ENCODE peak calls at places on chromosomes 6 and 20, in seven cellular contexts. Y is AG04449, X is retinal pigment epithelial cell, B is mesothelial cell of epicardium, L is fibroblast of the aortic adventitia, H is choroid plexus epithelial cell, E is brain microvascular endothelial cell. J is an unnamed sample.

GRCh38 chr6:7085911-7086310 is 21.9 kb upstream of the RREB1 start:
- DNase-seq in Y (no peak), X (no peak), B (peak), L (no peak), H (no peak), E (no peak), J (peak)

GRCh38 chr6:37966801-37967200 is 147.3 kb downstream of the ZFAND3 start:
- DNase-seq in Y (no peak), X (no peak), B (no peak), L (no peak), H (no peak), E (no peak), J (no peak)

GRCh38 chr6:3383525-3383924 is 73.3 kb downstream of the SLC22A23 start:
- DNase-seq in Y (no peak), X (peak), B (no peak), L (peak), H (peak), E (peak), J (no peak)

GRCh38 chr6:1108198-1108597 is 203.7 kb upstream of the FOXQ1 start:
- DNase-seq in Y (no peak), X (no peak), B (no peak), L (no peak), H (no peak), E (no peak), J (no peak)

GRCh38 chr6:89616531-89616930 is 22.0 kb downstream of the LYRM2 start:
- DNase-seq in Y (no peak), X (no peak), B (no peak), L (no peak), H (no peak), E (no peak), J (no peak)

GRCh38 chr6:80742481-80742880 is 636.0 kb downstream of the BCKDHB start:
- DNase-seq in Y (no peak), X (peak), B (no peak), L (peak), H (peak), E (peak), J (no peak)

GRCh38 chr6:31791324-31792089 is 4.0 kb downstream of the VARS1 start:
- DNase-seq in Y (no peak), X (no peak), B (no peak), L (peak), H (peak), E (peak), J (peak)

GRCh38 chr6:110522427-110522826 is 46.0 kb upstream of the SLC22A16 start:
- DNase-seq in Y (no peak), X (no peak), B (no peak), L (no peak), H (no peak), E (no peak), J (no peak)

GRCh38 chr20:21710863-21711431 is 5.5 kb downstream of the PAX1 start:
- DNase-seq in Y (no peak), X (no peak), B (no peak), L (no peak), H (no peak), E (no peak), J (no peak)

GRCh38 chr20:45407783-45408645 is at the start of gene DBNDD2:
- DNase-seq in Y (no peak), X (no peak), B (no peak), L (no peak), H (no peak), E (no peak), J (no peak)

GRCh38 chr20:33437141-33437911 is 6.2 kb downstream of the SNTA1 start:
- DNase-seq in Y (no peak), X (peak), B (no peak), L (peak), H (peak), E (peak), J (no peak)

GRCh38 chr6:152207915-152208714 is 400.6 kb downstream of the ESR1 start:
- DNase-seq in Y (no peak), X (no peak), B (no peak), L (no peak), H (no peak), E (no peak), J (no peak)

GRCh38 chr6:1348675-1349074 is 36.8 kb downstream of the FOXQ1 start:
- DNase-seq in Y (no peak), X (no peak), B (no peak), L (peak), H (peak), E (no peak), J (no peak)

GRCh38 chr6:107491059-107491609 is 1.2 kb downstream of the SOBP start:
- DNase-seq in Y (no peak), X (no peak), B (peak), L (peak), H (peak), E (no peak), J (no peak)

GRCh38 chr6:46444772-46445454 is 46.3 kb downstream of the RCAN2 start:
- DNase-seq in Y (no peak), X (no peak), B (no peak), L (no peak), H (no peak), E (no peak), J (no peak)

GRCh38 chr6:144294016-144294415 is 8.9 kb downstream of the UTRN start:
- DNase-seq in Y (peak), X (no peak), B (no peak), L (peak), H (peak), E (no peak), J (no peak)

GRCh38 chr6:136076496-136076895 is 173.6 kb downstream of the MTFR2 start:
- DNase-seq in Y (no peak), X (no peak), B (no peak), L (peak), H (no peak), E (no peak), J (no peak)

GRCh38 chr6:35719830-35720733 is 16.8 kb upstream of the ARMC12 start:
- DNase-seq in Y (no peak), X (no peak), B (no peak), L (no peak), H (peak), E (peak), J (no peak)

GRCh38 chr20:8018928-8019177 is 708 bp downstream of the TMX4 start:
- DNase-seq in Y (no peak), X (no peak), B (no peak), L (no peak), H (peak), E (no peak), J (no peak)

GRCh38 chr6:27133281-27134227 is 113.9 kb upstream of the PRSS16 start:
- DNase-seq in Y (no peak), X (no peak), B (peak), L (peak), H (peak), E (peak), J (no peak)

GRCh38 chr6:4041480-4041879 is 37.5 kb downstream of the FAM217A start:
- DNase-seq in Y (no peak), X (no peak), B (no peak), L (no peak), H (peak), E (no peak), J (no peak)

GRCh38 chr6:39553811-39554802 is 171.1 kb downstream of the KIF6 start:
- DNase-seq in Y (no peak), X (no peak), B (no peak), L (no peak), H (peak), E (peak), J (no peak)

GRCh38 chr6:139330271-139330670 is 38.5 kb upstream of the TXLNB start:
- DNase-seq in Y (no peak), X (no peak), B (no peak), L (no peak), H (no peak), E (no peak), J (no peak)

GRCh38 chr6:163579880-163580295 is 165.4 kb downstream of the QKI start:
- DNase-seq in Y (no peak), X (no peak), B (no peak), L (peak), H (peak), E (no peak), J (no peak)

DNA sequence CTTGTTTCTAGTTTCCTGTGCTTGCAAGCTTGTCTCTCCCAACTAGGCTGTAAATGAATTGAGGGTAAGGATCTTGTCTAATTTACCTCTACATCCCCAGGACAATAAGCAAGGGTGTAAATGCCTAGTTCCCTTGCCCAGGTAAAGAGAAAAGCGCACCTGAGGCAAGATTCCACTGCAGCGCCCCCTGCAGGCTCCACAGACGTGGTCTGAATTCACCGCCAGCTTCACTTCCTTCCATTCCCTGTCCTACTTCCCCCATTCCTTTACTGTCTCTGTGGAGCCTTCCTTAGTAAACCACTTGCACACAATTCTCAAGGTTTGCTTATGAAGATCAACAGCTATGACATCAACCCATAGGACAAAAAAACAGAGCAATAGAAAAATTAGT is 42.3 kb downstream of the ANKEF1 start:
- DNase-seq in Y (no peak), X (no peak), B (no peak), L (no peak), H (no peak), E (no peak), J (no peak)
- TF ChIP-seq CTCF in Y (peak), X (peak), B (peak), L (peak), H (peak), E (peak), J (no peak)

GRCh38 chr20:37382539-37383120 is 36.7 kb downstream of the SRC start:
- DNase-seq in Y (no peak), X (no peak), B (no peak), L (no peak), H (no peak), E (no peak), J (no peak)

GRCh38 chr20:37380864-37381579 is 35.1 kb downstream of the SRC start:
- DNase-seq in Y (no peak), X (no peak), B (no peak), L (no peak), H (no peak), E (no peak), J (no peak)

GRCh38 chr20:37379967-37380828 is 34.3 kb downstream of the SRC start:
- DNase-seq in Y (no peak), X (no peak), B (no peak), L (peak), H (peak), E (no peak), J (no peak)

GRCh38 chr20:37383229-37383989 is 37.5 kb downstream of the SRC start:
- DNase-seq in Y (no peak), X (peak), B (no peak), L (peak), H (no peak), E (peak), J (no peak)

GRCh38 chr20:37381621-37382538 is 35.9 kb downstream of the SRC start:
- DNase-seq in Y (no peak), X (no peak), B (no peak), L (no peak), H (no peak), E (no peak), J (no peak)
- TF ChIP-seq CTCF in Y (no peak), X (no peak), B (no peak), L (no peak), H (no peak), E (no peak), J (no peak)

DNA sequence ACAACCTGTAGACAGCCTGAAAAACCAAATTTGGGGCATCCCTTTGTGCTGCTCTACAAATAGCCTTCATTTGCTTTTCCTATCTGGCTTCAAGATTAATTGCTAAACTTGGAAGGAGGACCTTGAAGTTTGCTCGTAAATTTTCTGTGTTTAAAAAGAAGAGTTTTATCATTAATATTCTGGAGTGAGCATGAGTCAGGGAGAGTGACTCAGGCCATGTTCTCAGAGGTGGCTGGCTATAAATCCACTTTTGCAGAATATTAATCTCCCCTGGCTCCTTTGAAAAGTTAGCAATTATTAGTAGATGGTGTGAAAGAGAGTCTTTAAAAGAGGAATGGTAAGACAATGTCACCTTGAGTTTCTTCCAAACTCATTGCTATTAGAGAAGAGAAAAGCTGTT is 91.0 kb downstream of the ANKEF1 start:
- DNase-seq in Y (no peak), X (no peak), B (no peak), L (peak), H (no peak), E (no peak), J (no peak)
- TF ChIP-seq CTCF in Y (no peak), X (no peak), B (no peak), L (no peak), H (no peak), E (no peak), J (no peak)

DNA sequence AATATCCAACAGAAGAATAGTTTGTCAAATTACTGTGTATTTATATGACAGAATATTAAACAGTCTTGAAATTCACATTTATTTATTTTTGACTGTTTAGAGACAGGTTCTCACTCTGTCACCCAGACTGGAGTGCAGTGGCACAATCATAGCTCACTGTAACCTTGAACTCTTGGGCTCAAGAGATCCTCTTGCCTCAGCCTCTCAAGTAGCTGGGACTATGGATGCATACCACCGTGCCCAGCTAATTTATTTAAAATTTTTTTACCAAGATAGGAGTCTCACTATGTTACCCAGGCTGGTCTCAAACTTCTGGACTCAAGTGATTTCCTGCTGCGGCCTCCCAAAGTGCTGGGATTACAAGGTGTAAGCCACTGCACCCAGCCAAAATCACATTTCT is 57.4 kb downstream of the NINL start:
- DNase-seq in Y (no peak), X (no peak), B (no peak), L (no peak), H (no peak), E (no peak), J (no peak)
- TF ChIP-seq CTCF in Y (no peak), X (no peak), B (no peak), L (no peak), H (no peak), E (no peak), J (no peak)

GRCh38 chr6:158793432-158793831 is 25.7 kb downstream of the EZR start:
- DNase-seq in Y (peak), X (no peak), B (no peak), L (peak), H (peak), E (peak), J (no peak)
- TF ChIP-seq CTCF in Y (peak), X (peak), B (no peak), L (peak), H (peak), E (peak), J (no peak)

DNA sequence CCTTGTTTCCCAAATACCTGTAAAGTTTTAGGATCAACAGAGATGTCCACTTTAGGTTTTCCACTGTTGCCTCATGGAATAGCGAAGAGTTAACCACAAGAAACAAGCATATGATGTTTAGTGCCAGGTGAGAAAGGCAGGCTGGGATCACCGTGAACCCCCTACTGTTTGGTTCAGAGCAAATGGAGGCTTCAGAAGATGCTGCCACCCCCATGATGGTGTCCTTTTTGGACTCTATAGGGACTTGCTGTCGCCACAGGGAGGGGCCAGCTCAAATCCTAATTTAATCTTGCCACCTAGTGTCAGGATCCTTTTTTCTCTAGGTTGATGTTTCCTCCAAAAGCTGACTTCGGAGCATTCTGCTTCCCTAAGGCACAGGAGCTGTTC is 1.9 kb upstream of the DLL1 start:
- DNase-seq in Y (no peak), X (no peak), B (no peak), L (no peak), H (no peak), E (no peak), J (no peak)
- TF ChIP-seq CTCF in Y (no peak), X (no peak), B (no peak), L (no peak), H (peak), E (no peak), J (no peak)

GRCh38 chr20:55242853-55243252 is 762.5 kb downstream of the CBLN4 start:
- DNase-seq in Y (no peak), X (no peak), B (no peak), L (no peak), H (no peak), E (no peak), J (no peak)
- TF ChIP-seq CTCF in Y (no peak), X (no peak), B (no peak), L (no peak), H (no peak), E (no peak), J (no peak)

GRCh38 chr20:57049298-57049697 is 217.1 kb downstream of the BMP7 start:
- DNase-seq in Y (no peak), X (no peak), B (no peak), L (no peak), H (no peak), E (no peak), J (no peak)

GRCh38 chr20:57047281-57048026 is 219.0 kb downstream of the BMP7 start:
- DNase-seq in Y (no peak), X (no peak), B (no peak), L (no peak), H (no peak), E (no peak), J (no peak)

GRCh38 chr20:57043669-57044268 is 222.7 kb downstream of the BMP7 start:
- DNase-seq in Y (no peak), X (no peak), B (no peak), L (no peak), H (no peak), E (no peak), J (no peak)

GRCh38 chr20:57051096-57051495 is 215.3 kb downstream of the BMP7 start:
- DNase-seq in Y (no peak), X (no peak), B (no peak), L (no peak), H (no peak), E (no peak), J (no peak)

GRCh38 chr20:57048027-57048869 is 218.2 kb downstream of the BMP7 start:
- DNase-seq in Y (no peak), X (peak), B (no peak), L (no peak), H (peak), E (peak), J (no peak)
- TF ChIP-seq CTCF in Y (peak), X (peak), B (peak), L (peak), H (peak), E (peak), J (no peak)